ENCODE peak calls at places on chromosomes 11 and 22, in seven cellular contexts. W, D, J, X, O, C and R are unnamed samples.

GRCh38 chr11:65742353-65742752 is 21.8 kb upstream of the RNASEH2C start:
- DNase-seq in O (peak; percentile 92), W (no peak), J (no peak), D (no peak), C (no peak), X (no peak), R (peak; percentile 6)

GRCh38 chr11:37504066-37504611 is 906.1 kb upstream of the RAG2 start:
- DNase-seq in J (no peak), C (peak; percentile 80), O (peak; percentile 42), X (peak; percentile 90), W (peak; percentile 21), D (no peak), R (peak; percentile 67)

GRCh38 chr11:92941676-92942571 is 27.5 kb upstream of the MTNR1B start:
- DNase-seq in O (peak; percentile 65), X (peak; percentile 50), W (peak; percentile 36), D (no peak), J (no peak), C (peak; percentile 37), R (peak; percentile 47)

GRCh38 chr22:37167981-37168647 is 18.4 kb upstream of the IL2RB start:
- DNase-seq in O (peak; percentile 54), X (no peak), C (no peak), J (no peak), D (no peak), W (no peak), R (no peak)

GRCh38 chr11:134164490-134165370 is 59.0 kb downstream of the NCAPD3 start:
- DNase-seq in C (no peak), O (no peak), J (peak; percentile 41), X (no peak), W (peak; percentile 67), D (peak; percentile 77), R (peak; percentile 75)

GRCh38 chr11:19919050-19919561 is 206.5 kb downstream of the NAV2 start:
- DNase-seq in O (peak; percentile 39), W (no peak), D (no peak), J (no peak), C (peak; percentile 89), X (peak; percentile 98), R (no peak)

GRCh38 chr11:134207538-134208239 is 16.1 kb downstream of the NCAPD3 start:
- DNase-seq in D (peak; percentile 45), J (peak; percentile 82), W (no peak), X (no peak), O (peak; percentile 64), C (peak; percentile 35), R (peak; percentile 38)

GRCh38 chr11:122163420-122163819 is 47.4 kb upstream of the BLID start:
- DNase-seq in C (no peak), W (no peak), D (no peak), J (no peak), X (peak; percentile 59), O (no peak), R (no peak)

GRCh38 chr11:1825039-1825740 is 9.6 kb upstream of the SYT8 start:
- DNase-seq in W (peak; percentile 81), J (peak; percentile 91), D (peak; percentile 94), X (no peak), C (peak; percentile 23), O (peak; percentile 89), R (peak; percentile 93)

GRCh38 chr11:71554996-71555395 is 6.8 kb downstream of the KRTAP5-9 start:
- DNase-seq in J (no peak), X (no peak), O (no peak), D (no peak), C (no peak), W (no peak), R (no peak)

GRCh38 chr11:10900686-10901415 is 43.0 kb upstream of the ZBED5 start:
- DNase-seq in O (no peak), C (peak; percentile 78), X (peak; percentile 57), W (no peak), J (no peak), D (no peak), R (no peak)

GRCh38 chr22:17158176-17158567 is 905 bp downstream of the HDHD5 start:
- DNase-seq in D (no peak), O (no peak), C (no peak), J (no peak), W (no peak), X (no peak), R (no peak)

DNA sequence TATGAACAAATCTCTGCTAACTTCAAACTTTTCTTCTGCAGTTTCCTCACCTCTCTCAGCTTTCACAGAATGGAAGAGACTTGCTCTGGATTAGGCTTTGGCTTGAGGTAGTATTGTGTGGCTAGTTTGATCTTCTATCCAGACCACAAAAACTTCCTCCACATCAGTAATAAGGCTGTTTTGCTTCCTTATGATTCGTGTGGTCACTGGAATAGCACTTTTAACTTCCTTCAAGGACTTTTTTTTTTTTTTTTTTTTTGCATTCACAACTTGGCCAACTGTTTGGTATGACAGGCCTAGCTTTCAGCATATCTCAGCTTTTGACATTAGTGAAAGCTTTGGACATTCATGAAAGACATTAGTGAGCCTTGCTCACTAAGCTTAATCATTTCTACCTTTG is 47.5 kb upstream of the LRRC55 start:
- DNase-seq in X (no peak), W (no peak), D (no peak), J (no peak), C (no peak), O (no peak), R (no peak)
- H3K9ac ChIP-seq in X (no peak overlapping the region), W (no peak overlapping the region), D (no peak overlapping the region), J (no peak overlapping the region), C (no peak overlapping the region), O (no peak overlapping the region), R (no peak overlapping the region)

DNA sequence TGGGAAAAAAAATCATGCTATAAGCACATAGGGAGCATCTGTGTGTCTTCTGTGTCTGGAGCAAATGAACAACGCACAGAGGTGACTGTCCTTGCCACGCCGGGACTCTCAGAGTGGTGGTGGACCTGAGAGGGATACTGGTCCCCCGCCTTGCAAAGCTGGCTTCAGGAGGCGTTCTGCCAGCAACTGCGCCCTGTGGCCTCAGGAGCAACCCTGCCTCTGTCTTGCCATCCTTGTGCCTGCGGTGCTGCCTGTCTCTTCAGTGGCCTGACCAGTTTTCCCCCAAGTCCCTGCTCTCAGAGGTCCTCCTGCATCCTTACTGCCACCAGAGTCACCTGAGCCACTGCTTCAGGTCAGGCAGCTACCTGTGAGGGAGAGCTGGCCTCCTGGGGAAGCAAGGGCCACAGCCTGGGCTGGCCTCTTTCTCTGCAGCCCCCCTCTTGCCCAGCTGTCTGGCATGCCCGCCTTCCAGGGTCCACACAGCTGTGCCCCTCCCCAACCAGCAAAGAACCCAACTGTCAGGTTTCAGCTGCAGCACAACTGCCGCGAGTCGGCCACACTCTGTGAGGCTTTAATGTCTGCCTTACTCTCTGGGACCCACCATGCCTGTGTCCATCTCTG is 30.4 kb upstream of the YPEL1 start:
- DNase-seq in W (no peak), D (no peak), J (no peak), O (no peak), C (no peak), X (no peak), R (no peak)
- H3K27ac ChIP-seq in W (no peak overlapping the region), D (no peak overlapping the region), J (no peak overlapping the region), O (no peak overlapping the region), C (no peak overlapping the region), X (no peak overlapping the region), R (no peak overlapping the region)

DNA sequence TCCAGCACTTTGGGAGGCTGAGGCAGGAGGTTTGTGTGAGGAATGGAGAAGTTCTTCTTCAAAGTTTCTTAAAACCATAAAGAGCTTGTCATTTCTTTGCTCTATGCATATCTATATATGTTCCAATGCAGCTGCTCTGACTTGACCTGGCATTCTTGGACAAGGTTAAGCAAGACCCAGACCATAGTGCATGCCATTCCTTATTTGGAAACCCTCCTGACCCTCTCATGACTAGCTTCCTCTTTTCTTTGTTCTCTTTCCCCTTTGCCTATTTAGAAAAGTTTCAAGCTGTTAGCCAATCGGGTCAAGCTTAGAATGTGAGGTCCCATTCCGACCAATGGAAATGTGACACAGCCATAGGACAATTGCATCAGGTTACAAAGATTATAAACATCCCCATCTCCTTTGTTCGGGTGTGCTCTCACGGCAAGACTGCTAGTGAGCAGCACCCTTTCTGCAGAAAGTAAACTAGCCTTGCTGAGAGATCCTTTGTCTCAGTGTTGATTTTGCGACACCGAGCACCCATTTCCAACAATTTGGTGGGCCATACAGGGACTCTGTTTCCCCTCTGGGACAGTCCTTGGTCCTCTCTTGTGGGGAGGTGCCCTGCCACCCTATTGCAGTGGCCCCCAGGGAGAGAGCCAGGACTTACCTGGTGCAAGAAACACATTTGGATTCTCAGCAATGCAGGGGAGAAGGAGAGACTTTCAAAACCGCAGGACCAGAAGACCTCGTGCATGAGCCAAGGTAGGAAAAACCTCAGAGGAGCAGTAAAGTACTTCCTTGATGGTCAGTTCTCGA is 39.9 kb upstream of the ANO1 start:
- DNase-seq in D (peak; percentile 13), O (peak; percentile 61), C (no peak), W (no peak), X (no peak), J (peak; percentile 29), R (no peak)
- H3K23ac ChIP-seq in D (no peak overlapping the region), O (no peak overlapping the region), C (no peak overlapping the region), W (no peak overlapping the region), X (no peak overlapping the region), J (no peak overlapping the region), R (no peak overlapping the region)

GRCh38 chr22:49525776-49526535 is 301.7 kb downstream of the BRD1 start:
- DNase-seq in C (no peak), X (no peak), O (no peak), D (no peak), J (no peak), W (no peak), R (no peak)
- H3K9ac ChIP-seq in C (no peak overlapping the region), X (no peak overlapping the region), O (no peak overlapping the region), D (no peak overlapping the region), J (no peak overlapping the region), W (peak overlapping the region; percentile 26), R (no peak overlapping the region)

GRCh38 chr11:83181815-83182214 is 11.7 kb upstream of the ANKRD42 start:
- DNase-seq in O (no peak), J (no peak), W (no peak), C (no peak), X (no peak), D (no peak), R (no peak)

GRCh38 chr11:83174008-83174407 is 17.1 kb downstream of the PCF11 start:
- DNase-seq in C (no peak), D (no peak), J (no peak), X (no peak), W (no peak), O (no peak), R (no peak)

GRCh38 chr11:83172551-83172950 is 15.6 kb downstream of the PCF11 start:
- DNase-seq in D (no peak), J (no peak), C (no peak), O (no peak), X (no peak), W (no peak), R (no peak)

GRCh38 chr11:83175815-83176214 is 17.7 kb upstream of the ANKRD42 start:
- DNase-seq in D (no peak), C (no peak), X (no peak), W (no peak), O (peak; percentile 13), J (no peak), R (no peak)
- H3K27ac ChIP-seq in D (no peak overlapping the region), C (no peak overlapping the region), X (no peak overlapping the region), W (no peak overlapping the region), O (no peak overlapping the region), J (no peak overlapping the region), R (no peak overlapping the region)